ENCODE peak calls at places on chromosomes 3 and 15, in nine cellular contexts. H is iris pigment epithelial cell; I is ELF-1; J is activated naive CD4-positive, alpha-beta T cell; M is kidney glomerular epithelial cell; V is NCI-H1694; E is T-helper 2 cell; R is upper lobe of left lung; U is NCI-H345. D is an unnamed sample.
A peak's percentile ranks its signal among the peaks of the same experiment; 100 is the strongest.

GRCh38 chr15:52295421-52295991 is at the start of gene MYO5C:
- DNase-seq in H (no peak), I (peak; percentile 80), J (no peak), M (peak; percentile 31), V (no peak), E (no peak), R (peak; percentile 92), U (peak; percentile 77), D (peak; percentile 47)

GRCh38 chr3:47605646-47606045 is 27.0 kb upstream of the CSPG5 start:
- DNase-seq in H (peak; percentile 64), I (no peak), J (no peak), M (peak; percentile 79), V (no peak), E (no peak), R (no peak), U (no peak), D (no peak)

GRCh38 chr3:69309810-69310209 is 76.1 kb downstream of the FRMD4B start:
- DNase-seq in H (peak; percentile 59), I (no peak), J (no peak), M (peak; percentile 67), V (no peak), E (peak; percentile 43), R (no peak), U (no peak), D (no peak)

GRCh38 chr3:195767792-195768191 is 43.9 kb downstream of the MUC4 start:
- DNase-seq in H (no peak), I (no peak), J (no peak), M (no peak), V (no peak), E (no peak), R (peak; percentile 6), U (no peak), D (no peak)

GRCh38 chr15:66290518-66290917 is 2.9 kb upstream of the DIS3L start:
- DNase-seq in H (no peak), I (no peak), J (no peak), M (no peak), V (no peak), E (peak; percentile 22), R (no peak), U (no peak), D (no peak)

GRCh38 chr15:61923173-61923572 is 137.1 kb downstream of the VPS13C start:
- DNase-seq in H (no peak), I (no peak), J (no peak), M (no peak), V (no peak), E (no peak), R (no peak), U (no peak), D (no peak)

GRCh38 chr3:44252332-44252731 is 10.6 kb downstream of the TOPAZ1 start:
- DNase-seq in H (peak; percentile 36), I (no peak), J (no peak), M (no peak), V (no peak), E (no peak), R (no peak), U (no peak), D (no peak)

GRCh38 chr3:102488316-102488715 is 53.5 kb downstream of the ZPLD1 start:
- DNase-seq in H (no peak), I (no peak), J (no peak), M (no peak), V (no peak), E (no peak), R (no peak), U (no peak), D (no peak)

GRCh38 chr3:39476783-39477182 is 9.3 kb downstream of the MOBP start:
- DNase-seq in H (no peak), I (no peak), J (no peak), M (no peak), V (no peak), E (no peak), R (no peak), U (no peak), D (no peak)

GRCh38 chr3:108661699-108662098 is 72.2 kb downstream of the DZIP3 start:
- DNase-seq in H (no peak), I (no peak), J (no peak), M (no peak), V (no peak), E (no peak), R (no peak), U (no peak), D (no peak)

D was measured in occipital lobe.